ENCODE peak calls at places on chromosomes 1 and 21, in seven cellular contexts. One of them, this sample, is unnamed. For H3K4me1, the result is how much of the 10 kb centered on the place peaks cover.

GRCh38 chr1:107750364-107750959 is 214.5 kb downstream of the VAV3 start:
- DNase-seq in body of pancreas: peak
- DNase-seq in breast epithelium: no peak
- DNase-seq in Peyer's patch: peak
- DNase-seq in PC-3: peak
- DNase-seq in kidney: peak
- DNase-seq in cardiac muscle cell: peak
- DNase-seq in this sample: peak

GRCh38 chr1:156154317-156154749 is 948 bp downstream of the SEMA4A start:
- DNase-seq in breast epithelium: no peak
- DNase-seq in Peyer's patch: no peak
- DNase-seq in body of pancreas: no peak
- DNase-seq in PC-3: no peak
- DNase-seq in kidney: no peak
- DNase-seq in cardiac muscle cell: no peak
- DNase-seq in this sample: peak

GRCh38 chr1:22164841-22165808 is 22.2 kb upstream of the WNT4 start:
- DNase-seq in Peyer's patch: no peak
- DNase-seq in breast epithelium: no peak
- DNase-seq in kidney: no peak
- DNase-seq in body of pancreas: no peak
- DNase-seq in cardiac muscle cell: no peak
- DNase-seq in PC-3: no peak
- DNase-seq in this sample: no peak

GRCh38 chr1:171680339-171680738 is 27.9 kb upstream of the MYOC start:
- DNase-seq in kidney: no peak
- DNase-seq in Peyer's patch: no peak
- DNase-seq in cardiac muscle cell: no peak
- DNase-seq in body of pancreas: no peak
- DNase-seq in PC-3: no peak
- DNase-seq in breast epithelium: no peak
- DNase-seq in this sample: no peak

GRCh38 chr1:157146244-157146643 is 8.0 kb upstream of the ETV3 start:
- DNase-seq in PC-3: no peak
- DNase-seq in kidney: no peak
- DNase-seq in Peyer's patch: no peak
- DNase-seq in breast epithelium: no peak
- DNase-seq in body of pancreas: no peak
- DNase-seq in cardiac muscle cell: no peak
- DNase-seq in this sample: no peak

GRCh38 chr1:75969550-75969949 is 37.3 kb upstream of the ASB17 start:
- DNase-seq in Peyer's patch: no peak
- DNase-seq in breast epithelium: no peak
- DNase-seq in kidney: no peak
- DNase-seq in PC-3: peak
- DNase-seq in body of pancreas: no peak
- DNase-seq in cardiac muscle cell: no peak
- DNase-seq in this sample: no peak

GRCh38 chr1:190172636-190173410 is 304.8 kb downstream of the BRINP3 start:
- DNase-seq in breast epithelium: no peak
- DNase-seq in cardiac muscle cell: peak
- DNase-seq in body of pancreas: no peak
- DNase-seq in PC-3: no peak
- DNase-seq in Peyer's patch: no peak
- DNase-seq in kidney: no peak
- DNase-seq in this sample: no peak

GRCh38 chr1:181503130-181503810 is 20.0 kb downstream of the CACNA1E start:
- DNase-seq in kidney: no peak
- DNase-seq in cardiac muscle cell: no peak
- DNase-seq in body of pancreas: no peak
- DNase-seq in breast epithelium: no peak
- DNase-seq in PC-3: no peak
- DNase-seq in Peyer's patch: no peak
- DNase-seq in this sample: no peak

GRCh38 chr1:77759090-77760028 is at the start of gene USP33:
- DNase-seq in kidney: peak
- DNase-seq in cardiac muscle cell: peak
- DNase-seq in breast epithelium: peak
- DNase-seq in body of pancreas: peak
- DNase-seq in Peyer's patch: peak
- DNase-seq in PC-3: peak
- DNase-seq in this sample: peak

GRCh38 chr21:42395910-42396625 is at the start of gene TMPRSS3:
- DNase-seq in kidney: no peak
- DNase-seq in cardiac muscle cell: no peak
- DNase-seq in Peyer's patch: no peak
- DNase-seq in body of pancreas: no peak
- DNase-seq in breast epithelium: peak
- DNase-seq in PC-3: no peak
- DNase-seq in this sample: no peak

GRCh38 chr1:55078470-55078869 is 39.1 kb downstream of the PCSK9 start:
- DNase-seq in PC-3: no peak
- DNase-seq in Peyer's patch: no peak
- DNase-seq in breast epithelium: no peak
- DNase-seq in kidney: no peak
- DNase-seq in body of pancreas: no peak
- DNase-seq in cardiac muscle cell: no peak
- DNase-seq in this sample: no peak

GRCh38 chr1:164771568-164772350 is 212.8 kb downstream of the PBX1 start:
- DNase-seq in kidney: no peak
- DNase-seq in cardiac muscle cell: peak
- DNase-seq in body of pancreas: peak
- DNase-seq in breast epithelium: no peak
- DNase-seq in PC-3: peak
- DNase-seq in Peyer's patch: peak
- DNase-seq in this sample: peak

GRCh38 chr1:184191181-184191601 is 139.7 kb downstream of the TSEN15 start:
- DNase-seq in body of pancreas: peak
- DNase-seq in kidney: peak
- DNase-seq in PC-3: no peak
- DNase-seq in Peyer's patch: no peak
- DNase-seq in cardiac muscle cell: peak
- DNase-seq in breast epithelium: no peak
- DNase-seq in this sample: peak

GRCh38 chr21:30962013-30962412 is 76.3 kb downstream of the KRTAP19-8 start:
- DNase-seq in breast epithelium: no peak
- DNase-seq in kidney: no peak
- DNase-seq in body of pancreas: no peak
- DNase-seq in PC-3: peak
- DNase-seq in cardiac muscle cell: no peak
- DNase-seq in Peyer's patch: no peak
- DNase-seq in this sample: no peak

GRCh38 chr1:24468605-24469004 is 34.0 kb upstream of the RCAN3 start:
- DNase-seq in kidney: no peak
- DNase-seq in body of pancreas: no peak
- DNase-seq in breast epithelium: no peak
- DNase-seq in cardiac muscle cell: no peak
- DNase-seq in Peyer's patch: no peak
- DNase-seq in PC-3: no peak
- DNase-seq in this sample: no peak

GRCh38 chr21:42093991-42094417 is 22.9 kb downstream of the UMODL1 start:
- DNase-seq in PC-3: peak
- DNase-seq in breast epithelium: no peak
- DNase-seq in kidney: peak
- DNase-seq in body of pancreas: no peak
- DNase-seq in Peyer's patch: no peak
- DNase-seq in cardiac muscle cell: peak
- DNase-seq in this sample: no peak

GRCh38 chr1:204350265-204350664 is 9.5 kb downstream of the PLEKHA6 start:
- DNase-seq in Peyer's patch: peak
- DNase-seq in body of pancreas: no peak
- DNase-seq in cardiac muscle cell: no peak
- DNase-seq in PC-3: no peak
- DNase-seq in breast epithelium: no peak
- DNase-seq in kidney: no peak
- DNase-seq in this sample: no peak

GRCh38 chr1:246705368-246705767 is 18.8 kb upstream of the SCCPDH start:
- DNase-seq in kidney: no peak
- DNase-seq in PC-3: peak
- DNase-seq in Peyer's patch: no peak
- DNase-seq in breast epithelium: no peak
- DNase-seq in cardiac muscle cell: peak
- DNase-seq in body of pancreas: no peak
- DNase-seq in this sample: no peak
- H3K4me1 ChIP-seq in kidney: under half
- H3K4me1 ChIP-seq in PC-3: under half
- H3K4me1 ChIP-seq in Peyer's patch: under half
- H3K4me1 ChIP-seq in breast epithelium: under half
- H3K4me1 ChIP-seq in cardiac muscle cell: under half
- H3K4me1 ChIP-seq in body of pancreas: under half
- H3K4me1 ChIP-seq in this sample: under half

GRCh38 chr1:43302721-43303476 is 2.1 kb downstream of the TIE1 start:
- DNase-seq in breast epithelium: no peak
- DNase-seq in cardiac muscle cell: no peak
- DNase-seq in body of pancreas: no peak
- DNase-seq in kidney: peak
- DNase-seq in PC-3: no peak
- DNase-seq in Peyer's patch: peak
- DNase-seq in this sample: no peak

GRCh38 chr1:43304287-43304615 is 3.5 kb downstream of the TIE1 start:
- DNase-seq in breast epithelium: no peak
- DNase-seq in cardiac muscle cell: no peak
- DNase-seq in body of pancreas: no peak
- DNase-seq in kidney: no peak
- DNase-seq in PC-3: no peak
- DNase-seq in Peyer's patch: peak
- DNase-seq in this sample: no peak

GRCh38 chr1:43303477-43304286 is 2.9 kb downstream of the TIE1 start:
- DNase-seq in body of pancreas: no peak
- DNase-seq in Peyer's patch: peak
- DNase-seq in cardiac muscle cell: no peak
- DNase-seq in kidney: peak
- DNase-seq in breast epithelium: no peak
- DNase-seq in PC-3: no peak
- DNase-seq in this sample: no peak

GRCh38 chr1:43300661-43301094 is at the start of gene TIE1:
- DNase-seq in kidney: peak
- DNase-seq in body of pancreas: no peak
- DNase-seq in PC-3: no peak
- DNase-seq in cardiac muscle cell: peak
- DNase-seq in Peyer's patch: no peak
- DNase-seq in breast epithelium: no peak
- DNase-seq in this sample: no peak

DNA sequence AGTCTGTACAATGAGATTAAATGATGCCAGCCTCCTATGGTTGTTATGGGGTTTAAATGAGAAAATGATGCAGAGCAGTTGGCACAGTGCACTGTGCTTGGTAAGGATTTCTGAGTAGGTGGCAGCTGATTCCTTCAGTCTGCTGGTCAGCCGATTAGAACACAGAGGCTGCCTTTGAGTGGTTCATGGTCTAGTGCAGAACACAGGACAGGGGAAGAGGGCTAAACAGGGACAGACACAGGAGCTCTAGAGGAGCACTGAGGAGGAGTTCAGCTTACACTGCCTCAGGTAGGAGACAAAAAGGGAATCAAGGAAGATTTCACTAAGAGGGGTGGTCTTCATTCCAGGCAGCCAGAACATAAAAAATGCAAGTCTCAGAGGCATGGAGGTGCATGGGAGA is 1.4 kb downstream of the TIE1 start:
- DNase-seq in cardiac muscle cell: no peak
- DNase-seq in body of pancreas: no peak
- DNase-seq in breast epithelium: no peak
- DNase-seq in Peyer's patch: no peak
- DNase-seq in kidney: no peak
- DNase-seq in PC-3: no peak
- DNase-seq in this sample: no peak
- H3K27ac ChIP-seq in cardiac muscle cell: no peak
- H3K27ac ChIP-seq in body of pancreas: no peak
- H3K27ac ChIP-seq in breast epithelium: no peak
- H3K27ac ChIP-seq in Peyer's patch: no peak
- H3K27ac ChIP-seq in kidney: no peak
- H3K27ac ChIP-seq in PC-3: no peak
- H3K27ac ChIP-seq in this sample: no peak

GRCh38 chr1:25643962-25644361 is 27.4 kb downstream of the MAN1C1 start:
- DNase-seq in Peyer's patch: no peak
- DNase-seq in cardiac muscle cell: no peak
- DNase-seq in PC-3: no peak
- DNase-seq in kidney: no peak
- DNase-seq in breast epithelium: no peak
- DNase-seq in body of pancreas: no peak
- DNase-seq in this sample: no peak

GRCh38 chr1:25647106-25647505 is 30.5 kb downstream of the MAN1C1 start:
- DNase-seq in breast epithelium: no peak
- DNase-seq in PC-3: no peak
- DNase-seq in Peyer's patch: no peak
- DNase-seq in cardiac muscle cell: no peak
- DNase-seq in kidney: no peak
- DNase-seq in body of pancreas: no peak
- DNase-seq in this sample: no peak

GRCh38 chr1:25644962-25645361 is 28.4 kb downstream of the MAN1C1 start:
- DNase-seq in kidney: no peak
- DNase-seq in cardiac muscle cell: no peak
- DNase-seq in body of pancreas: no peak
- DNase-seq in breast epithelium: no peak
- DNase-seq in PC-3: no peak
- DNase-seq in Peyer's patch: no peak
- DNase-seq in this sample: no peak

GRCh38 chr1:25647863-25648262 is 31.3 kb downstream of the MAN1C1 start:
- DNase-seq in cardiac muscle cell: no peak
- DNase-seq in PC-3: no peak
- DNase-seq in kidney: no peak
- DNase-seq in Peyer's patch: no peak
- DNase-seq in body of pancreas: no peak
- DNase-seq in breast epithelium: no peak
- DNase-seq in this sample: no peak

DNA sequence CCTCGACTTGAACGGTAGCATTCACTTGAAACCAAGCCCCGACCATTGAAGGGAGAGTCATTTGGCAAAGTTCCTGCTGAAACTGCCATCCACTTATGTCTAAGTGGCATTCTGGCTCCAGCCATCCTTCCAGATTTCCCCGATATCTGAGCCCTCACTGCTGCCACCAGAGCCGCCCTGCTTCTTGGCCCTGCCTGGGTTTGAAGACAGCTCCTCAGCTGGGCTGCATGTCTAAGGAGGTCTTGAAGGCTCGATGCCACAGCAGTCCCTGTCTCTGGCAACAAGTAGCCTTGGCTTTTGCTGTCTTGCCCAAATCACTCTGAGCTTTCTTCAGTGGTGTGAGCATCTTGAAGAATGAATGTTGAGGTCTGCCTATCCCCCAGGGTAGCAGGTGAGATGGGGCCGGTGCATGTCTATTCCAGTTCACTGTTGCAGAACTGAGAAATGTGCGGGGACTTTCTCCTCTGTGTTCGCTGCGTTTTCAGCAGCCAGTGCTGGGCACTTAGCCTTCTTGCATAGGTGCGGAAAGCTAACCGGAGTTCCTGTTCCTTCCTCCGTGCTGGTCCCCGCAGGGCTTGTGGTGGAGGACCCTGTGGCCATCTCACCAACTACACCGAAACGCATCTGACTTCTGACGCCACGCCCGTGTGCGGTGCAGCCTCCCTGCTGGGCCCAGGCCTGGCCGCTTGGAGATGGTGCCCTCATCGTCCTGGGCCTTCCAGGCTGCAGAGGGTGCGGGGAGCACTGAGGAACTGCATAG is 29.2 kb downstream of the MAN1C1 start:
- DNase-seq in PC-3: no peak
- DNase-seq in breast epithelium: no peak
- DNase-seq in cardiac muscle cell: no peak
- DNase-seq in kidney: no peak
- DNase-seq in body of pancreas: no peak
- DNase-seq in Peyer's patch: no peak
- DNase-seq in this sample: no peak
- H3K4me1 ChIP-seq in PC-3: under half
- H3K4me1 ChIP-seq in breast epithelium: under half
- H3K4me1 ChIP-seq in cardiac muscle cell: under half
- H3K4me1 ChIP-seq in kidney: under half
- H3K4me1 ChIP-seq in body of pancreas: under half
- H3K4me1 ChIP-seq in Peyer's patch: under half
- H3K4me1 ChIP-seq in this sample: under half

GRCh38 chr1:119187416-119187815 is 47.0 kb upstream of the WARS2 start:
- DNase-seq in body of pancreas: no peak
- DNase-seq in Peyer's patch: no peak
- DNase-seq in cardiac muscle cell: no peak
- DNase-seq in PC-3: no peak
- DNase-seq in kidney: no peak
- DNase-seq in breast epithelium: no peak
- DNase-seq in this sample: no peak
- H3K27ac ChIP-seq in body of pancreas: no peak
- H3K27ac ChIP-seq in Peyer's patch: no peak
- H3K27ac ChIP-seq in cardiac muscle cell: no peak
- H3K27ac ChIP-seq in PC-3: no peak
- H3K27ac ChIP-seq in kidney: no peak
- H3K27ac ChIP-seq in breast epithelium: no peak
- H3K27ac ChIP-seq in this sample: no peak